ENCODE peak calls at places on chromosomes 4 and X, in seven cellular contexts. One of them, this sample, is unnamed.
A peak's percentile ranks its signal among the peaks of the same experiment; 100 is the strongest.

GRCh38 chr4:77043507-77044131 is 32.2 kb downstream of the CCNI start:
- DNase-seq in left ventricle myocardium inferior: no peak
- DNase-seq in prostate gland: no peak
- DNase-seq in esophagus squamous epithelium: no peak
- DNase-seq in OCI-LY7: no peak
- DNase-seq in HAP-1: no peak
- DNase-seq in PC-3: no peak
- DNase-seq in this sample: no peak

GRCh38 chr4:30717208-30718020 is 2.8 kb upstream of the PCDH7 start:
- DNase-seq in left ventricle myocardium inferior: peak; percentile 19
- DNase-seq in prostate gland: peak; percentile 14
- DNase-seq in esophagus squamous epithelium: no peak
- DNase-seq in OCI-LY7: no peak
- DNase-seq in HAP-1: peak; percentile 40
- DNase-seq in PC-3: peak; percentile 49
- DNase-seq in this sample: no peak

GRCh38 chrX:136259543-136259942 is 8.3 kb upstream of the MAP7D3 start:
- DNase-seq in left ventricle myocardium inferior: no peak
- DNase-seq in prostate gland: no peak
- DNase-seq in esophagus squamous epithelium: no peak
- DNase-seq in OCI-LY7: no peak
- DNase-seq in HAP-1: no peak
- DNase-seq in PC-3: no peak
- DNase-seq in this sample: no peak

GRCh38 chrX:106585478-106585877 is 26.3 kb upstream of the RADX start:
- DNase-seq in left ventricle myocardium inferior: no peak
- DNase-seq in prostate gland: no peak
- DNase-seq in esophagus squamous epithelium: no peak
- DNase-seq in OCI-LY7: no peak
- DNase-seq in HAP-1: no peak
- DNase-seq in PC-3: no peak
- DNase-seq in this sample: no peak

GRCh38 chr4:80610845-80611244 is 275.3 kb downstream of the CFAP299 start:
- DNase-seq in left ventricle myocardium inferior: no peak
- DNase-seq in prostate gland: no peak
- DNase-seq in esophagus squamous epithelium: no peak
- DNase-seq in OCI-LY7: peak; percentile 99
- DNase-seq in HAP-1: no peak
- DNase-seq in PC-3: no peak
- DNase-seq in this sample: no peak

GRCh38 chrX:79036152-79036551 is 91.0 kb downstream of the P2RY10 start:
- DNase-seq in left ventricle myocardium inferior: no peak
- DNase-seq in prostate gland: no peak
- DNase-seq in esophagus squamous epithelium: no peak
- DNase-seq in OCI-LY7: no peak
- DNase-seq in HAP-1: no peak
- DNase-seq in PC-3: no peak
- DNase-seq in this sample: no peak

GRCh38 chr4:183097251-183098079 is 1.6 kb upstream of the WWC2 start:
- DNase-seq in left ventricle myocardium inferior: peak; percentile 26
- DNase-seq in prostate gland: no peak
- DNase-seq in esophagus squamous epithelium: no peak
- DNase-seq in OCI-LY7: no peak
- DNase-seq in HAP-1: no peak
- DNase-seq in PC-3: no peak
- DNase-seq in this sample: no peak

GRCh38 chr4:168868044-168868855 is 141.8 kb downstream of the CBR4 start:
- DNase-seq in left ventricle myocardium inferior: no peak
- DNase-seq in prostate gland: no peak
- DNase-seq in esophagus squamous epithelium: no peak
- DNase-seq in OCI-LY7: no peak
- DNase-seq in HAP-1: no peak
- DNase-seq in PC-3: peak; percentile 23
- DNase-seq in this sample: no peak

GRCh38 chr4:99054428-99054994 is 34.1 kb downstream of the ADH5 start:
- DNase-seq in left ventricle myocardium inferior: no peak
- DNase-seq in prostate gland: no peak
- DNase-seq in esophagus squamous epithelium: no peak
- DNase-seq in OCI-LY7: no peak
- DNase-seq in HAP-1: no peak
- DNase-seq in PC-3: no peak
- DNase-seq in this sample: no peak

GRCh38 chr4:72895408-72895807 is 174.1 kb downstream of the COX18 start:
- DNase-seq in left ventricle myocardium inferior: no peak
- DNase-seq in prostate gland: no peak
- DNase-seq in esophagus squamous epithelium: no peak
- DNase-seq in OCI-LY7: no peak
- DNase-seq in HAP-1: no peak
- DNase-seq in PC-3: no peak
- DNase-seq in this sample: no peak

GRCh38 chr4:148447672-148448071 is 5.5 kb upstream of the NR3C2 start:
- DNase-seq in left ventricle myocardium inferior: no peak
- DNase-seq in prostate gland: no peak
- DNase-seq in esophagus squamous epithelium: no peak
- DNase-seq in OCI-LY7: no peak
- DNase-seq in HAP-1: no peak
- DNase-seq in PC-3: peak; percentile 26
- DNase-seq in this sample: no peak

GRCh38 chr4:90000995-90001394 is 106.3 kb downstream of the MMRN1 start:
- DNase-seq in left ventricle myocardium inferior: no peak
- DNase-seq in prostate gland: no peak
- DNase-seq in esophagus squamous epithelium: no peak
- DNase-seq in OCI-LY7: no peak
- DNase-seq in HAP-1: no peak
- DNase-seq in PC-3: no peak
- DNase-seq in this sample: no peak

GRCh38 chr4:1496116-1496642 is 89.9 kb upstream of the NKX1-1 start:
- DNase-seq in left ventricle myocardium inferior: no peak
- DNase-seq in prostate gland: no peak
- DNase-seq in esophagus squamous epithelium: no peak
- DNase-seq in OCI-LY7: no peak
- DNase-seq in HAP-1: no peak
- DNase-seq in PC-3: no peak
- DNase-seq in this sample: no peak

GRCh38 chr4:174764105-174764729 is 64.8 kb downstream of the GLRA3 start:
- DNase-seq in left ventricle myocardium inferior: no peak
- DNase-seq in prostate gland: no peak
- DNase-seq in esophagus squamous epithelium: no peak
- DNase-seq in OCI-LY7: peak; percentile 79
- DNase-seq in HAP-1: peak; percentile 71
- DNase-seq in PC-3: peak; percentile 62
- DNase-seq in this sample: no peak

GRCh38 chrX:15576019-15576418 is 24.7 kb downstream of the ACE2 start:
- DNase-seq in left ventricle myocardium inferior: no peak
- DNase-seq in prostate gland: no peak
- DNase-seq in esophagus squamous epithelium: no peak
- DNase-seq in OCI-LY7: no peak
- DNase-seq in HAP-1: no peak
- DNase-seq in PC-3: peak; percentile 32
- DNase-seq in this sample: no peak

GRCh38 chrX:18026171-18026570 is 165.1 kb upstream of the RAI2 start:
- DNase-seq in left ventricle myocardium inferior: no peak
- DNase-seq in prostate gland: no peak
- DNase-seq in esophagus squamous epithelium: no peak
- DNase-seq in OCI-LY7: no peak
- DNase-seq in HAP-1: no peak
- DNase-seq in PC-3: peak; percentile 44
- DNase-seq in this sample: no peak

GRCh38 chr4:108155373-108155772 is 13.4 kb downstream of the LEF1 start:
- DNase-seq in left ventricle myocardium inferior: no peak
- DNase-seq in prostate gland: no peak
- DNase-seq in esophagus squamous epithelium: no peak
- DNase-seq in OCI-LY7: no peak
- DNase-seq in HAP-1: no peak
- DNase-seq in PC-3: no peak
- DNase-seq in this sample: no peak

GRCh38 chr4:8084031-8084660 is 74.5 kb downstream of the ABLIM2 start:
- DNase-seq in left ventricle myocardium inferior: no peak
- DNase-seq in prostate gland: no peak
- DNase-seq in esophagus squamous epithelium: no peak
- DNase-seq in OCI-LY7: no peak
- DNase-seq in HAP-1: no peak
- DNase-seq in PC-3: no peak
- DNase-seq in this sample: no peak

GRCh38 chrX:129808829-129809745 is 29.3 kb downstream of the SASH3 start:
- DNase-seq in left ventricle myocardium inferior: no peak
- DNase-seq in prostate gland: no peak
- DNase-seq in esophagus squamous epithelium: no peak
- DNase-seq in OCI-LY7: no peak
- DNase-seq in HAP-1: no peak
- DNase-seq in PC-3: no peak
- DNase-seq in this sample: no peak

GRCh38 chrX:23035493-23035892 is 35.7 kb downstream of the DDX53 start:
- DNase-seq in left ventricle myocardium inferior: no peak
- DNase-seq in prostate gland: no peak
- DNase-seq in esophagus squamous epithelium: no peak
- DNase-seq in OCI-LY7: no peak
- DNase-seq in HAP-1: no peak
- DNase-seq in PC-3: no peak
- DNase-seq in this sample: no peak

GRCh38 chr4:475962-476361 is 23.0 kb downstream of the ZNF721 start:
- DNase-seq in left ventricle myocardium inferior: no peak
- DNase-seq in prostate gland: no peak
- DNase-seq in esophagus squamous epithelium: no peak
- DNase-seq in OCI-LY7: no peak
- DNase-seq in HAP-1: no peak
- DNase-seq in PC-3: no peak
- DNase-seq in this sample: no peak

GRCh38 chr4:159150838-159151390 is 48.0 kb downstream of the RAPGEF2 start:
- DNase-seq in left ventricle myocardium inferior: no peak
- DNase-seq in prostate gland: no peak
- DNase-seq in esophagus squamous epithelium: no peak
- DNase-seq in OCI-LY7: no peak
- DNase-seq in HAP-1: no peak
- DNase-seq in PC-3: no peak
- DNase-seq in this sample: no peak

GRCh38 chrX:68847172-68847571 is 18.4 kb downstream of the EFNB1 start:
- DNase-seq in left ventricle myocardium inferior: no peak
- DNase-seq in prostate gland: no peak
- DNase-seq in esophagus squamous epithelium: no peak
- DNase-seq in OCI-LY7: no peak
- DNase-seq in HAP-1: no peak
- DNase-seq in PC-3: no peak
- DNase-seq in this sample: no peak

GRCh38 chr4:189506080-189506479 is 434.6 kb upstream of the FRG1 start:
- DNase-seq in left ventricle myocardium inferior: no peak
- DNase-seq in prostate gland: no peak
- DNase-seq in esophagus squamous epithelium: no peak
- DNase-seq in OCI-LY7: no peak
- DNase-seq in HAP-1: no peak
- DNase-seq in PC-3: no peak
- DNase-seq in this sample: no peak

GRCh38 chr4:30743897-30744296 is 23.7 kb downstream of the PCDH7 start:
- DNase-seq in left ventricle myocardium inferior: no peak
- DNase-seq in prostate gland: no peak
- DNase-seq in esophagus squamous epithelium: no peak
- DNase-seq in OCI-LY7: no peak
- DNase-seq in HAP-1: no peak
- DNase-seq in PC-3: no peak
- DNase-seq in this sample: no peak

DNA sequence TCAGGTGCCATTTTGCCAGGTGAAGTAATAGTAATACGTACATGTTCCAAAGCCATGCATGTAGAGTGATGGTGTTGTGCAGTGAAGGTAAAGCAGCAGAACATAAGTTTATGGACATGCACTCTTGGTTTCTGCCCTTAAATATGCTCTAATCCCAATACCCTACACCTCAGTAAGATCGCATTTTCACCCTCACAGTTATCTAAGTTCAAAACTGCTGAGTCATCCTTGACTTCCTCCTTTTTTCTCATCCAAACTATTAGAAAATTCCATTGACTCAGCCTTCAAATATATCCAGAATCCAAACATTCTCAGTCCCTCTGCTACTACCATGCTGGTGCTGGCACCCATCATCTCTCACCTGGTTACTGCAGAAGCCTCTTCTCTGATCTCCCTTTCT is 652.9 kb upstream of the IGFBP7 start:
- DNase-seq in left ventricle myocardium inferior: no peak
- DNase-seq in prostate gland: no peak
- DNase-seq in esophagus squamous epithelium: no peak
- DNase-seq in OCI-LY7: no peak
- DNase-seq in HAP-1: no peak
- DNase-seq in PC-3: peak; percentile 26
- DNase-seq in this sample: no peak
- H3K9me3 ChIP-seq in left ventricle myocardium inferior: no peaks in the 10 kb centered on the region
- H3K9me3 ChIP-seq in prostate gland: no peaks in the 10 kb centered on the region
- H3K9me3 ChIP-seq in esophagus squamous epithelium: no peaks in the 10 kb centered on the region
- H3K9me3 ChIP-seq in OCI-LY7: no peaks in the 10 kb centered on the region
- H3K9me3 ChIP-seq in HAP-1: no peaks in the 10 kb centered on the region
- H3K9me3 ChIP-seq in PC-3: no peaks in the 10 kb centered on the region
- H3K9me3 ChIP-seq in this sample: no peaks in the 10 kb centered on the region

GRCh38 chrX:40316502-40316901 is 218.7 kb upstream of the BCOR start:
- DNase-seq in left ventricle myocardium inferior: no peak
- DNase-seq in prostate gland: no peak
- DNase-seq in esophagus squamous epithelium: no peak
- DNase-seq in OCI-LY7: no peak
- DNase-seq in HAP-1: no peak
- DNase-seq in PC-3: no peak
- DNase-seq in this sample: no peak
- H3K9me3 ChIP-seq in left ventricle myocardium inferior: peaks cover 7% of the 10 kb centered on the region
- H3K9me3 ChIP-seq in prostate gland: no peaks in the 10 kb centered on the region
- H3K9me3 ChIP-seq in esophagus squamous epithelium: peaks cover 6% of the 10 kb centered on the region
- H3K9me3 ChIP-seq in OCI-LY7: no peaks in the 10 kb centered on the region
- H3K9me3 ChIP-seq in HAP-1: no peaks in the 10 kb centered on the region
- H3K9me3 ChIP-seq in PC-3: no peaks in the 10 kb centered on the region
- H3K9me3 ChIP-seq in this sample: peaks cover 7% of the 10 kb centered on the region

GRCh38 chrX:146454363-146454762 is 355.2 kb upstream of the CXorf51B start:
- DNase-seq in left ventricle myocardium inferior: no peak
- DNase-seq in prostate gland: no peak
- DNase-seq in esophagus squamous epithelium: no peak
- DNase-seq in OCI-LY7: no peak
- DNase-seq in HAP-1: no peak
- DNase-seq in PC-3: no peak
- DNase-seq in this sample: no peak
- H3K9me3 ChIP-seq in left ventricle myocardium inferior: no peaks in the 10 kb centered on the region
- H3K9me3 ChIP-seq in prostate gland: no peaks in the 10 kb centered on the region
- H3K9me3 ChIP-seq in esophagus squamous epithelium: no peaks in the 10 kb centered on the region
- H3K9me3 ChIP-seq in OCI-LY7: no peaks in the 10 kb centered on the region
- H3K9me3 ChIP-seq in HAP-1: no peaks in the 10 kb centered on the region
- H3K9me3 ChIP-seq in PC-3: no peaks in the 10 kb centered on the region
- H3K9me3 ChIP-seq in this sample: no peaks in the 10 kb centered on the region

DNA sequence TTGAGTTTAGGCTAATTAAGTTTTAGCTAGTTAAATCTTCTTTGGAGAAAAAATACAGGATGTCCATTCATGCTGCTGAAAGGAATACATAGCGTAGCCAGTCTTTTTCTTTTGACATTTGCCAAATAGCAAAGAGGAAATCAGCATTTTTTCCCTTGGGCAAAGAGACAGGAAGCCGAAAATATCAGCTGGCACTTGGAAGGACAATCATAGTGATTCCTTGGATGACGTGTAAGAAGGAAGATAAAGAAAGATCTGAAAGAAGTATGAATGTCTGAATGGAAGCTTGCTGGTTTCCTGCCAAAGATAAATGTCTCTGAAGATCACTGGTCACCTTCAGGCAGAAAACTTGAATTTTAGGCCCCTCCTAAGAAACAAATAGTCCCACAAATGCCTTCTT is 44.2 kb downstream of the SLITRK2 start:
- DNase-seq in left ventricle myocardium inferior: no peak
- DNase-seq in prostate gland: no peak
- DNase-seq in esophagus squamous epithelium: no peak
- DNase-seq in OCI-LY7: no peak
- DNase-seq in HAP-1: no peak
- DNase-seq in PC-3: no peak
- DNase-seq in this sample: no peak
- H3K9me3 ChIP-seq in left ventricle myocardium inferior: no peaks in the 10 kb centered on the region
- H3K9me3 ChIP-seq in prostate gland: no peaks in the 10 kb centered on the region
- H3K9me3 ChIP-seq in esophagus squamous epithelium: no peaks in the 10 kb centered on the region
- H3K9me3 ChIP-seq in OCI-LY7: no peaks in the 10 kb centered on the region
- H3K9me3 ChIP-seq in HAP-1: no peaks in the 10 kb centered on the region
- H3K9me3 ChIP-seq in PC-3: no peaks in the 10 kb centered on the region
- H3K9me3 ChIP-seq in this sample: no peaks in the 10 kb centered on the region

GRCh38 chr4:21211836-21212235 is 511.6 kb downstream of the PACRGL start:
- DNase-seq in left ventricle myocardium inferior: no peak
- DNase-seq in prostate gland: no peak
- DNase-seq in esophagus squamous epithelium: no peak
- DNase-seq in OCI-LY7: no peak
- DNase-seq in HAP-1: no peak
- DNase-seq in PC-3: no peak
- DNase-seq in this sample: no peak
- H3K9me3 ChIP-seq in left ventricle myocardium inferior: no peaks in the 10 kb centered on the region
- H3K9me3 ChIP-seq in prostate gland: no peaks in the 10 kb centered on the region
- H3K9me3 ChIP-seq in esophagus squamous epithelium: no peaks in the 10 kb centered on the region
- H3K9me3 ChIP-seq in OCI-LY7: no peaks in the 10 kb centered on the region
- H3K9me3 ChIP-seq in HAP-1: no peaks in the 10 kb centered on the region
- H3K9me3 ChIP-seq in PC-3: no peaks in the 10 kb centered on the region
- H3K9me3 ChIP-seq in this sample: no peaks in the 10 kb centered on the region